ENCODE peak calls at places on chromosomes 5 and 9, in seven cellular contexts. J is IMR-90, W is H1, Q is mesenchymal stem cell, U is neuronal stem cell, E is mesendoderm, H is H9. M is an unnamed sample.

GRCh38 chr5:159163027-159163699 is 46.2 kb downstream of the RNF145 start:
- DNase-seq in J (peak), W (no peak), Q (peak), U (no peak), E (no peak), H (no peak), M (peak)

GRCh38 chr9:113349434-113350337 is at the start of gene BSPRY:
- DNase-seq in J (no peak), W (no peak), Q (no peak), U (no peak), E (no peak), H (peak), M (peak)

GRCh38 chr5:97735209-97735608 is 552.2 kb upstream of the RIOK2 start:
- DNase-seq in J (peak), W (no peak), Q (no peak), U (no peak), E (no peak), H (no peak), M (peak)

GRCh38 chr9:105305834-105306233 is 61.4 kb downstream of the SLC44A1 start:
- DNase-seq in J (no peak), W (no peak), Q (no peak), U (no peak), E (no peak), H (no peak), M (no peak)

GRCh38 chr5:77301447-77301878 is 91.0 kb downstream of the PDE8B start:
- DNase-seq in J (peak), W (no peak), Q (peak), U (no peak), E (no peak), H (no peak), M (peak)

GRCh38 chr9:121344062-121344696 is 25.9 kb downstream of the STOM start:
- DNase-seq in J (no peak), W (no peak), Q (peak), U (no peak), E (no peak), H (no peak), M (no peak)

GRCh38 chr9:76438841-76439588 is 20.0 kb upstream of the GCNT1 start:
- DNase-seq in J (no peak), W (no peak), Q (no peak), U (no peak), E (no peak), H (no peak), M (no peak)

GRCh38 chr5:151228986-151229385 is 5.1 kb upstream of the CCDC69 start:
- DNase-seq in J (no peak), W (no peak), Q (no peak), U (no peak), E (no peak), H (no peak), M (peak)

GRCh38 chr5:96963267-96963666 is 27.4 kb downstream of the LNPEP start:
- DNase-seq in J (peak), W (no peak), Q (peak), U (no peak), E (no peak), H (no peak), M (no peak)

GRCh38 chr5:119255571-119256356 is 100.1 kb upstream of the TNFAIP8 start:
- DNase-seq in J (peak), W (peak), Q (no peak), U (no peak), E (peak), H (peak), M (peak)

GRCh38 chr5:14284366-14285148 is 141.4 kb downstream of the TRIO start:
- DNase-seq in J (no peak), W (no peak), Q (no peak), U (peak), E (peak), H (no peak), M (peak)

GRCh38 chr9:108842610-108843295 is 13.0 kb downstream of the ACTL7B start:
- DNase-seq in J (no peak), W (no peak), Q (no peak), U (no peak), E (no peak), H (no peak), M (no peak)

GRCh38 chr5:142683885-142684505 is 1.9 kb downstream of the FGF1 start:
- DNase-seq in J (no peak), W (no peak), Q (no peak), U (no peak), E (no peak), H (no peak), M (no peak)
- H3K9ac ChIP-seq in J (no peak), W (no peak), Q (peak), U (no peak), E (no peak), H (no peak), M (no peak)

DNA sequence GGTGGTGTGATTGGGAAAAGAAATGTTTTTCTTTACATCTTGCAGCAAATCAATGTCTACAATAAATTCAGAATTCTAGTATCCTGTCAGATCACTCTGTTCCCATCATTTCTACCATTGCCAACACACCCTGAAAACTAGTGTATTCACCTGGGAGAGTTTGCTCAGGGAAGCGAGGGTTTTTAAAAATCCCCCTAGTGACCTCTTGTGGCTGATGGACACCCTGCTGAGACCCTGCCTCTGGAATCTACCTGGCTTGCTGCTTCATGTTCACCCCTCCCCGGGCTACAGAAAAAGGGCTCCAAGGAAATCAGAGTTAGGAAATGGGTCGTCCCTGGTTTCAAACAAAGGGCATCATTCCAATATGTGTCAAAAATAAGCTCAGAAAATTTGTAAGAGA is 21.4 kb upstream of the ALDOB start:
- DNase-seq in J (no peak), W (no peak), Q (no peak), U (no peak), E (peak), H (peak), M (no peak)
- H3K18ac ChIP-seq in J (no peak), W (no peak), Q (no peak), U (no peak), E (no peak), H (no peak), M (no peak)

GRCh38 chr9:86807577-86807976 is 139.7 kb downstream of the GAS1 start:
- DNase-seq in J (no peak), W (no peak), Q (no peak), U (peak), E (peak), H (no peak), M (no peak)
- H3K9ac ChIP-seq in J (no peak), W (no peak), Q (peak), U (no peak), E (no peak), H (no peak), M (no peak)

DNA sequence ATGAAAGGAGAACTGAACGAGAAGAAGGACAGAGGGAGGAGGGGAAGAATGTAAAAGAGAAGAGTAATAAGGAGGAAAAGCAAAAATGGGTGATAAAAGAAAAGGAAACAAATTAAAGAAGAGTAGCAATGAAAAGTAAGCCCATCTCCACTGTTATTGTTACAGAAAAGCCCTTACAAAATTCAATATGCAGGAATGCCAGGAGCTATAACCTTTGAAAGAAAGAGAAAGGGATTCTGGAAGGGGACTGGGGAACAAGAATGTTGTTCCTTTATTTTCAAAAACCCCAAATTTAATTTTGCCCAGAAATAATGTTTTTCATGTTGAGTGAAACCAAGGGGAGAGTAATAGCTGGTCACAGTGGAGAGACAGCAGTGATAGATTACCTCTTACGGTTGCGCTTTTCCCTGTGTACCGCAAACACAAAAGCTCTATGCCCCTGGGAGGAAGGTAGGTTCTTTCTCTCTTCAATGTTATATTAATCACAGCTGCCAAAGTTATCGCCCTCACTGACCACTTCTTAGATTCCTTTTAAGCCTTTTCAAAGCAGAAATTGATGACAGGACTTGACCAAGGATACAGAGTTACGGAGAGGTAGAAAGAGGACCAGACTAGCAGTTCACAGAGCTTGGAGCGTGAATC is 86.6 kb downstream of the BRINP1 start:
- DNase-seq in J (no peak), W (no peak), Q (no peak), U (no peak), E (no peak), H (no peak), M (no peak)
- H3K18ac ChIP-seq in J (no peak), W (peak), Q (no peak), U (no peak), E (peak), H (no peak), M (no peak)

GRCh38 chr9:83670381-83670780 is 37.4 kb downstream of the UBQLN1 start:
- DNase-seq in J (no peak), W (no peak), Q (no peak), U (no peak), E (no peak), H (no peak), M (no peak)

GRCh38 chr9:83669067-83669466 is 38.7 kb downstream of the UBQLN1 start:
- DNase-seq in J (peak), W (no peak), Q (no peak), U (no peak), E (no peak), H (no peak), M (no peak)

GRCh38 chr9:83662933-83663332 is 40.0 kb downstream of the IDNK start:
- DNase-seq in J (no peak), W (no peak), Q (no peak), U (no peak), E (no peak), H (no peak), M (no peak)

DNA sequence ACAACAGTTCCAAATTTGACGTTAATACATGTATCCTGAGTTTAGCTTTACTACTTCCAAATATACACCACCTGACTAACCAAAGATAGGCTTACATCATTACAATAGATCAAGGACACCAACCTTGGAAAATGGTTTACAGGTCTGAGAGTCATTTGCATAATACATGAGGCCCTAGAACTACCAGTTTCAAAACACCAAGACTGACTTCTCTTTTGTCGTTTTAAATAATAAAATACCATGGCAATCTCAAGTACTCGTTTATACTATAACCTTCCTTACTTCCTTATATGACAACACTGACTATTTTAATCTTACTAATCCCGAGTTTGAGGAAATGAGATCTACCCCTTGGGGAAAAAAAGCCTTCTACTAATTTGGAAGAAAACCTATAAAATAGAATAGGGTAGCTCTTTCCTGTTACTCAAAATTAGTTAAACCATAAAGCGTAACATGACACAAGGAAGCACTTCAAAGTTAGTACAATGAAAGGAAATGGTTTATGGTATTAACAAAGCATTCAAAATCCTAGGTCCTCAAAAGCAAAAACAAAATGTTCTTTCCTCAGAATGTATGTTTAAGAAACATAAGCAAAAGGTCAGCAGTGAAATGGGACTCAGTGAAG is 42.1 kb downstream of the UBQLN1 start:
- DNase-seq in J (no peak), W (no peak), Q (peak), U (no peak), E (no peak), H (no peak), M (no peak)
- H3K9ac ChIP-seq in J (no peak), W (no peak), Q (no peak), U (no peak), E (no peak), H (no peak), M (no peak)

DNA sequence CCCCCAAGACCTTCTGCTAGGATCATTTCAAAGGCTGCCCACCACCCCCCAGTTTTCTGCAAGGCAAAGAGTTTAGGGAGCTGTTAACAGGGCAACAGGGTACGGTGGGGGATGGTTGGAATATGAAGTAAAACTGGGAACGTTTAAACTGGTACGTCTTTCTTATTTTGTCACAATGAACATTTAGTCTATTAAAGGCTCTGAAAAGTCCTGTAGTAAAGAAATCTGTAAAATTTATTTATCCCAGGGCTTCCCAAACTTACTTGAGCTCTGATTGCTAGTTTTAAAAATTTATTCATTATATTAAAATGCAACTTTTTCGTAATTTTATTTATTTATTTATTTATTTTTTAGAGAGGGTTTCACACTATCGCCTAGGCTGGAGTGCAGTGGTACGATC is 62.0 kb downstream of the USP20 start:
- DNase-seq in J (no peak), W (no peak), Q (no peak), U (no peak), E (no peak), H (no peak), M (no peak)
- H3K18ac ChIP-seq in J (no peak), W (no peak), Q (no peak), U (no peak), E (no peak), H (no peak), M (no peak)

M was measured in trophoblast cell.